ENCODE peak calls at places on chromosome 12, in four cellular contexts. N, O, S and M are unnamed samples.

GRCh38 chr12:51028126-51028810 is 2.1 kb upstream of the SLC11A2 start:
- DNase-seq in O (no peak), S (no peak), N (peak; percentile 85), M (peak; percentile 32)

GRCh38 chr12:71744522-71745300 is 10.0 kb upstream of the RAB21 start:
- DNase-seq in S (no peak), N (no peak), O (no peak), M (no peak)

GRCh38 chr12:69339999-69340398 is 8.2 kb upstream of the LYZ start:
- DNase-seq in N (no peak), O (no peak), S (no peak), M (no peak)

GRCh38 chr12:59444932-59445331 is 150.9 kb upstream of the SLC16A7 start:
- DNase-seq in N (no peak), O (no peak), S (no peak), M (peak; percentile 9)

GRCh38 chr12:103839103-103839502 is 1.9 kb downstream of the NT5DC3 start:
- DNase-seq in N (no peak), O (no peak), S (no peak), M (no peak)

GRCh38 chr12:121214855-121215745 is 5.2 kb downstream of the P2RX4 start:
- DNase-seq in S (no peak), O (no peak), N (peak; percentile 91), M (no peak)

GRCh38 chr12:89826468-89826867 is 117.8 kb upstream of the ATP2B1 start:
- DNase-seq in N (no peak), O (no peak), S (no peak), M (no peak)

GRCh38 chr12:111686574-111687105 is 787 bp downstream of the ACAD10 start:
- DNase-seq in N (peak; percentile 11), O (no peak), S (no peak), M (no peak)

GRCh38 chr12:21615441-21615840 is 10.8 kb upstream of the GYS2 start:
- DNase-seq in O (no peak), N (no peak), S (no peak), M (no peak)

GRCh38 chr12:95553202-95553943 is 2.1 kb upstream of the USP44 start:
- DNase-seq in S (no peak), N (no peak), O (no peak), M (no peak)

GRCh38 chr12:20641127-20641526 is 54.0 kb upstream of the SLCO1C1 start:
- DNase-seq in N (no peak), S (no peak), O (no peak), M (no peak)

GRCh38 chr12:52311282-52311643 is 9.9 kb downstream of the KRT83 start:
- DNase-seq in N (no peak), S (no peak), O (peak; percentile 39), M (no peak)

GRCh38 chr12:72346331-72346944 is 74.3 kb downstream of the TRHDE start:
- DNase-seq in O (no peak), N (peak; percentile 74), S (no peak), M (no peak)

DNA sequence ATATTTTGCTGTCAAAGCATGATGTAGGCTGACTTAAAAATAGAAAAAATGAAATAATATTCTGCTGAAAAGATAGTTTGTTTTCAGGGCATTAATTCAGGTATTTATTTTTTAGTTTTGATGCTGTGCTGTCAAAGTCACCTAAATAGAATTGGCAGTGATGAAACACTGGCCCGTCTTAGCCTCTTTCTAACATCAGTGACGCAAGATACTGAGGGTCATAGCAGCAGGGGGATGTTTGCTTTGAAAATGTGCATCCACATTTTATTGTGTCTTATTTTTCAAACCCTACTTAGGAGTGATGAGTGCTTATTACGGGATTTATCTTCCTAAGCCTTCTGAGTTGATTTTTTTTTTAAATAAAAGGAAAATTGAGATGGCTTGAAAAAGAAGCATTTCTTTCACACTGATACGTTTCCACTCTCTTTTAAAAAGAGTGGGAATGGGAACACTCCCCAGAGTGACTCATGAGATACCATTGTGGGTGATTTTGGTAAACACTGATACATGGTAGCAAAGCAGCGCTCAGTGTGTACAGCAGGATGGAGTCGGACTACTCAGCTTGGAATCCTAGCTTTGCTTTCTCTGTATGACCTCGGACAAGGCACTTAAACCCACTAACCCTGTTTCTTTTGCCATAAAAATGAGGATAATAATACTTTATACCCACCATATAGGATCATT is 290.8 kb downstream of the ERC1 start:
- DNase-seq in N (no peak), O (no peak), S (no peak), M (no peak)
- TF ChIP-seq CTCF in N (no peak), O (no peak), S (no peak), M (no peak)

GRCh38 chr12:132801741-132802140 is 26.9 kb downstream of the GOLGA3 start:
- DNase-seq in S (no peak), N (no peak), O (no peak), M (no peak)

GRCh38 chr12:132798836-132799235 is 29.8 kb downstream of the GOLGA3 start:
- DNase-seq in O (no peak), S (no peak), N (no peak), M (no peak)

GRCh38 chr12:132795847-132796246 is 32.8 kb downstream of the GOLGA3 start:
- DNase-seq in N (no peak), S (no peak), O (no peak), M (no peak)

GRCh38 chr12:132803125-132803524 is 25.5 kb downstream of the GOLGA3 start:
- DNase-seq in O (no peak), N (no peak), S (no peak), M (no peak)

GRCh38 chr12:132797820-132798570 is 30.7 kb downstream of the GOLGA3 start:
- DNase-seq in O (no peak), S (no peak), N (no peak), M (no peak)
- TF ChIP-seq CTCF in O (no peak), S (no peak), N (no peak), M (no peak)

GRCh38 chr12:85725991-85726390 is 110.2 kb downstream of the RASSF9 start:
- DNase-seq in O (no peak), S (no peak), N (peak; percentile 4), M (no peak)
- TF ChIP-seq CTCF in O (no peak), S (no peak), N (no peak), M (no peak)

GRCh38 chr12:4855121-4855924 is 54.4 kb upstream of the KCNA1 start:
- DNase-seq in S (peak; percentile 72), N (peak; percentile 76), O (peak; percentile 78), M (no peak)

GRCh38 chr12:4859478-4860210 is 50.1 kb upstream of the KCNA1 start:
- DNase-seq in N (no peak), S (peak; percentile 37), O (peak; percentile 45), M (no peak)

GRCh38 chr12:4856556-4856955 is 53.1 kb upstream of the KCNA1 start:
- DNase-seq in N (no peak), O (peak; percentile 26), S (no peak), M (no peak)

GRCh38 chr12:4857472-4858291 is 52.0 kb upstream of the KCNA1 start:
- DNase-seq in O (peak; percentile 92), N (peak; percentile 57), S (peak; percentile 80), M (peak; percentile 79)

DNA sequence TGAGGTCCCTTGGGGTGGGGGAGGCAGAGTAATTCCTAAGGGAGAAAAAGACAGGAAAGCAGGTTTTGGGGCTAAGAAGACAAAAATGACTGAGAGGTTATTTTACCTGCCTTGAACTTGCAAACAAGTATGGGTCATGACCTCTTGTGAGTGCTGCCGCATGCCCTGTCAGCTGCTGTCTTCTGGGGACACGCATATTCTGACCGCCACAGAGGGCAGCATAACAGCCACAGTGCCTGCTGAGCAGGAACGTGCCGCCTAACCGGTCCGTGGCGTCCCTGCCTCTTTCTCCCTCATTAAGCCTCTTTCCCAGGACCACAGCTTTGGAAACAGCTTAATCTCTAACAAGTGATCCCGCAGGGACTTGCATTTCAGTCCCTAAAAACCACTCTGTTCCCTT is 51.3 kb upstream of the KCNA1 start:
- DNase-seq in S (peak; percentile 35), N (no peak), O (peak; percentile 75), M (peak; percentile 31)
- TF ChIP-seq CTCF in S (peak; percentile 28), N (no peak), O (no peak), M (no peak)

GRCh38 chr12:3882896-3883564 is 9.8 kb upstream of the PARP11 start:
- DNase-seq in N (peak; percentile 34), S (peak; percentile 31), O (no peak), M (no peak)
- TF ChIP-seq CTCF in N (no peak), S (peak; percentile 42), O (no peak), M (no peak)

GRCh38 chr12:4899361-4899760 is 10.3 kb upstream of the KCNA1 start:
- DNase-seq in S (peak; percentile 37), O (no peak), N (no peak), M (no peak)
- TF ChIP-seq CTCF in S (peak; percentile 36), O (no peak), N (no peak), M (no peak)